ENCODE peak calls at places on chromosomes 3 and 15, in nine cellular contexts. F is effector CD4-positive, alpha-beta T cell; V is cardiac septum; W is activated CD8-positive, alpha-beta memory T cell treated with anti-CD3 and anti-CD28 coated beads for 4 hours; E is gastrocnemius medialis; K is NCI-H460; Y is astrocyte of the hippocampus; A is Panc1; X is Right ventricle myocardium inferior. C is an unnamed sample.

GRCh38 chr3:128067481-128067880 is 15.2 kb downstream of the SEC61A1 start:
- DNase-seq in F (no peak), V (no peak), W (no peak), E (no peak), K (no peak), Y (no peak), A (no peak), X (no peak), C (no peak)

GRCh38 chr15:59611277-59612260 is at the start of gene GCNT3:
- DNase-seq in F (no peak), V (no peak), W (no peak), E (no peak), K (peak; percentile 5), Y (no peak), A (no peak), X (no peak), C (peak; percentile 17)

GRCh38 chr3:123723527-123724168 is 138.8 kb upstream of the HACD2 start:
- DNase-seq in F (no peak), V (no peak), W (peak; percentile 25), E (peak; percentile 34), K (peak; percentile 83), Y (peak; percentile 90), A (peak; percentile 76), X (no peak), C (peak; percentile 86)

GRCh38 chr3:119620899-119621298 is 23.2 kb downstream of the PLA1A start:
- DNase-seq in F (no peak), V (no peak), W (no peak), E (peak; percentile 89), K (no peak), Y (no peak), A (no peak), X (no peak), C (no peak)

GRCh38 chr15:79948095-79948695 is 22.8 kb downstream of the BCL2A1 start:
- DNase-seq in F (no peak), V (peak; percentile 84), W (no peak), E (no peak), K (no peak), Y (no peak), A (no peak), X (no peak), C (no peak)

GRCh38 chr3:127736801-127737539 is 64.2 kb downstream of the ABTB1 start:
- DNase-seq in F (no peak), V (no peak), W (no peak), E (no peak), K (no peak), Y (no peak), A (no peak), X (no peak), C (no peak)

GRCh38 chr3:197749315-197749600 is 425 bp upstream of the FYTTD1 start:
- DNase-seq in F (peak; percentile 64), V (no peak), W (peak; percentile 25), E (peak; percentile 74), K (no peak), Y (no peak), A (no peak), X (no peak), C (peak; percentile 58)

GRCh38 chr15:94387854-94388441 is 156.6 kb downstream of the MCTP2 start:
- DNase-seq in F (no peak), V (no peak), W (no peak), E (no peak), K (no peak), Y (no peak), A (no peak), X (no peak), C (no peak)

GRCh38 chr3:119294889-119295769 is 946 bp downstream of the ARHGAP31 start:
- DNase-seq in F (peak; percentile 44), V (no peak), W (peak; percentile 51), E (no peak), K (no peak), Y (peak; percentile 76), A (no peak), X (no peak), C (peak; percentile 62)

GRCh38 chr3:50119786-50120185 is 31.1 kb downstream of the RBM5 start:
- DNase-seq in F (no peak), V (no peak), W (no peak), E (no peak), K (no peak), Y (no peak), A (no peak), X (no peak), C (no peak)

GRCh38 chr3:178518660-178519396 is 17.4 kb upstream of the KCNMB2 start:
- DNase-seq in F (no peak), V (no peak), W (no peak), E (no peak), K (peak; percentile 2), Y (no peak), A (no peak), X (peak; percentile 61), C (no peak)

GRCh38 chr3:10280177-10280529 is 12.6 kb downstream of the GHRL start:
- DNase-seq in F (no peak), V (no peak), W (no peak), E (no peak), K (no peak), Y (no peak), A (no peak), X (no peak), C (no peak)

GRCh38 chr3:99324854-99325253 is 313.5 kb upstream of the COL8A1 start:
- DNase-seq in F (no peak), V (no peak), W (no peak), E (no peak), K (no peak), Y (no peak), A (no peak), X (no peak), C (no peak)

GRCh38 chr15:83920115-83920514 is 266.2 kb downstream of the ADAMTSL3 start:
- DNase-seq in F (no peak), V (no peak), W (no peak), E (no peak), K (no peak), Y (no peak), A (no peak), X (no peak), C (no peak)

GRCh38 chr3:184874709-184875644 is 63.0 kb downstream of the VPS8 start:
- DNase-seq in F (no peak), V (no peak), W (no peak), E (no peak), K (peak; percentile 17), Y (peak; percentile 58), A (peak; percentile 25), X (no peak), C (peak; percentile 45)

GRCh38 chr15:62647195-62647865 is 395.2 kb upstream of the TPM1 start:
- DNase-seq in F (no peak), V (no peak), W (no peak), E (peak; percentile 88), K (peak; percentile 74), Y (peak; percentile 89), A (peak; percentile 86), X (no peak), C (peak; percentile 46)

GRCh38 chr3:122215592-122216298 is 32.3 kb downstream of the CASR start:
- DNase-seq in F (no peak), V (no peak), W (no peak), E (no peak), K (no peak), Y (no peak), A (no peak), X (no peak), C (no peak)

GRCh38 chr3:18442743-18443669 is 17.9 kb upstream of the SATB1 start:
- DNase-seq in F (no peak), V (peak; percentile 68), W (no peak), E (no peak), K (no peak), Y (no peak), A (no peak), X (no peak), C (no peak)

C was measured in cardiac muscle cell.